ENCODE peak calls at places on chromosomes 16 and 17, in five cellular contexts. One of them, this sample, is unnamed.

GRCh38 chr17:51650202-51650601 is 389.9 kb downstream of the UTP18 start:
- DNase-seq in stimulated activated CD4-positive, alpha-beta T cell treated with anti-CD3 and anti-CD28 coated beads, Interleukin-2, amount 100 ng/mL, for 48 hours: no peak
- DNase-seq in H9: no peak
- DNase-seq in A549: no peak
- DNase-seq in foreskin keratinocyte: no peak
- DNase-seq in this sample: no peak

GRCh38 chr17:34163681-34164080 is 91.4 kb upstream of the CCL2 start:
- DNase-seq in stimulated activated CD4-positive, alpha-beta T cell treated with anti-CD3 and anti-CD28 coated beads, Interleukin-2, amount 100 ng/mL, for 48 hours: no peak
- DNase-seq in H9: peak; percentile 75
- DNase-seq in A549: peak; percentile 23
- DNase-seq in foreskin keratinocyte: no peak
- DNase-seq in this sample: no peak

GRCh38 chr17:59401725-59402124 is 70.3 kb downstream of the YPEL2 start:
- DNase-seq in stimulated activated CD4-positive, alpha-beta T cell treated with anti-CD3 and anti-CD28 coated beads, Interleukin-2, amount 100 ng/mL, for 48 hours: no peak
- DNase-seq in H9: no peak
- DNase-seq in A549: no peak
- DNase-seq in foreskin keratinocyte: no peak
- DNase-seq in this sample: no peak

GRCh38 chr16:3065069-3065741 is at the start of gene IL32:
- DNase-seq in stimulated activated CD4-positive, alpha-beta T cell treated with anti-CD3 and anti-CD28 coated beads, Interleukin-2, amount 100 ng/mL, for 48 hours: no peak
- DNase-seq in H9: no peak
- DNase-seq in A549: peak; percentile 71
- DNase-seq in foreskin keratinocyte: peak; percentile 50
- DNase-seq in this sample: peak; percentile 54

GRCh38 chr17:50618300-50618699 is 16.4 kb upstream of the ABCC3 start:
- DNase-seq in stimulated activated CD4-positive, alpha-beta T cell treated with anti-CD3 and anti-CD28 coated beads, Interleukin-2, amount 100 ng/mL, for 48 hours: no peak
- DNase-seq in H9: no peak
- DNase-seq in A549: no peak
- DNase-seq in foreskin keratinocyte: no peak
- DNase-seq in this sample: no peak

GRCh38 chr16:84844049-84844350 is 24.2 kb downstream of the CRISPLD2 start:
- DNase-seq in stimulated activated CD4-positive, alpha-beta T cell treated with anti-CD3 and anti-CD28 coated beads, Interleukin-2, amount 100 ng/mL, for 48 hours: no peak
- DNase-seq in H9: no peak
- DNase-seq in A549: no peak
- DNase-seq in foreskin keratinocyte: no peak
- DNase-seq in this sample: no peak

GRCh38 chr16:72195609-72196008 is 23.7 kb upstream of the PMFBP1 start:
- DNase-seq in stimulated activated CD4-positive, alpha-beta T cell treated with anti-CD3 and anti-CD28 coated beads, Interleukin-2, amount 100 ng/mL, for 48 hours: no peak
- DNase-seq in H9: peak; percentile 67
- DNase-seq in A549: no peak
- DNase-seq in foreskin keratinocyte: no peak
- DNase-seq in this sample: no peak

GRCh38 chr16:54987081-54987480 is 56.4 kb downstream of the IRX5 start:
- DNase-seq in stimulated activated CD4-positive, alpha-beta T cell treated with anti-CD3 and anti-CD28 coated beads, Interleukin-2, amount 100 ng/mL, for 48 hours: no peak
- DNase-seq in H9: no peak
- DNase-seq in A549: no peak
- DNase-seq in foreskin keratinocyte: no peak
- DNase-seq in this sample: no peak

GRCh38 chr17:33012522-33013033 is 20.9 kb downstream of the SPACA3 start:
- DNase-seq in stimulated activated CD4-positive, alpha-beta T cell treated with anti-CD3 and anti-CD28 coated beads, Interleukin-2, amount 100 ng/mL, for 48 hours: no peak
- DNase-seq in H9: no peak
- DNase-seq in A549: peak; percentile 79
- DNase-seq in foreskin keratinocyte: peak; percentile 76
- DNase-seq in this sample: no peak

GRCh38 chr17:17663160-17664072 is 17.8 kb upstream of the RAI1 start:
- DNase-seq in stimulated activated CD4-positive, alpha-beta T cell treated with anti-CD3 and anti-CD28 coated beads, Interleukin-2, amount 100 ng/mL, for 48 hours: peak; percentile 56
- DNase-seq in H9: peak; percentile 95
- DNase-seq in A549: peak; percentile 80
- DNase-seq in foreskin keratinocyte: peak; percentile 88
- DNase-seq in this sample: peak; percentile 62

GRCh38 chr16:3214904-3215600 is 19.9 kb downstream of the ZNF200 start:
- DNase-seq in stimulated activated CD4-positive, alpha-beta T cell treated with anti-CD3 and anti-CD28 coated beads, Interleukin-2, amount 100 ng/mL, for 48 hours: no peak
- DNase-seq in H9: no peak
- DNase-seq in A549: no peak
- DNase-seq in foreskin keratinocyte: no peak
- DNase-seq in this sample: no peak

This sample was measured in stimulated activated CD8-positive, alpha-beta memory T cell treated with anti-CD3 and anti-CD28 coated beads, Interleukin-7, amount 100 ng/mL, for 24 hours.